ENCODE peak calls at places on chromosome 12, in ten cellular contexts. F is A549, E is ovary, K is stomach, U is transverse colon, V is HepG2, G is tibial nerve, A is SK-N-SH, P is H1, B is sigmoid colon. S is an unnamed sample.

GRCh38 chr12:121499929-121500793 is 80.7 kb downstream of the KDM2B start:
- DNase-seq in G (peak; percentile 77), K (peak; percentile 84), A (peak; percentile 90), V (peak; percentile 57), F (peak; percentile 92), P (peak; percentile 88), B (peak; percentile 87), U (peak; percentile 82), E (peak; percentile 84), S (peak; percentile 95)

GRCh38 chr12:52352951-52353350 is 14.3 kb downstream of the KRT85 start:
- DNase-seq in P (no peak), K (no peak), U (no peak), A (no peak), B (no peak), V (no peak), E (no peak), G (no peak), F (no peak), S (no peak)

GRCh38 chr12:6821271-6821673 is 349 bp upstream of the GPR162 start:
- DNase-seq in G (peak; percentile 57), P (peak; percentile 72), V (no peak), F (peak; percentile 29), E (peak; percentile 66), B (peak; percentile 93), A (peak; percentile 82), K (peak; percentile 43), U (peak; percentile 60), S (peak; percentile 96)

GRCh38 chr12:53761306-53761705 is 9.5 kb upstream of the CISTR start:
- DNase-seq in F (no peak), B (no peak), P (no peak), V (no peak), K (no peak), A (no peak), U (no peak), G (no peak), E (no peak), S (no peak)

GRCh38 chr12:15687583-15687982 is 101.6 kb downstream of the EPS8 start:
- DNase-seq in G (no peak), F (no peak), U (no peak), P (no peak), B (no peak), K (no peak), E (no peak), A (no peak), V (no peak), S (no peak)

GRCh38 chr12:52525661-52526499 is 5.7 kb upstream of the KRT5 start:
- DNase-seq in G (no peak), V (no peak), K (no peak), F (no peak), U (no peak), B (no peak), E (no peak), P (peak; percentile 17), A (no peak), S (peak; percentile 89)

GRCh38 chr12:12128665-12129064 is 57.9 kb downstream of the BCL2L14 start:
- DNase-seq in F (no peak), U (no peak), P (no peak), E (no peak), G (no peak), K (no peak), A (no peak), V (no peak), B (no peak), S (no peak)

GRCh38 chr12:68189766-68190700 is 30.5 kb upstream of the IFNG start:
- DNase-seq in A (no peak), B (no peak), K (no peak), V (no peak), P (no peak), U (no peak), F (no peak), G (no peak), E (no peak), S (no peak)

GRCh38 chr12:105418232-105418631 is 87.7 kb downstream of the C12orf75 start:
- DNase-seq in U (no peak), B (no peak), P (no peak), K (no peak), V (no peak), E (no peak), F (peak; percentile 21), G (no peak), A (no peak), S (no peak)

GRCh38 chr12:8780389-8780788 is 42.0 kb upstream of the A2ML1 start:
- DNase-seq in B (no peak), P (no peak), G (no peak), U (no peak), V (peak; percentile 16), F (peak; percentile 21), E (no peak), A (peak; percentile 24), K (no peak), S (no peak)

GRCh38 chr12:106841471-106842302 is 67.2 kb downstream of the RIC8B start:
- DNase-seq in B (no peak), K (no peak), P (no peak), F (peak; percentile 50), E (peak; percentile 23), A (peak; percentile 65), G (peak; percentile 64), V (peak; percentile 30), U (peak; percentile 29), S (no peak)

GRCh38 chr12:76927170-76927784 is 48.5 kb upstream of the CSRP2 start:
- DNase-seq in A (peak; percentile 49), K (peak; percentile 28), F (peak; percentile 8), E (no peak), B (no peak), P (peak; percentile 88), G (peak; percentile 27), U (peak; percentile 24), V (peak; percentile 25), S (no peak)

GRCh38 chr12:29782821-29783772 is 645 bp downstream of the TMTC1 start:
- DNase-seq in B (peak; percentile 75), V (no peak), U (no peak), K (peak; percentile 28), G (peak; percentile 19), F (no peak), P (peak; percentile 78), E (peak; percentile 64), A (peak; percentile 48), S (no peak)
- TF ChIP-seq EP300 in B (no peak), V (no peak), U (no peak), K (no peak), G (no peak), F (no peak), P (no peak), E (no peak), A (no peak), S (no peak)

DNA sequence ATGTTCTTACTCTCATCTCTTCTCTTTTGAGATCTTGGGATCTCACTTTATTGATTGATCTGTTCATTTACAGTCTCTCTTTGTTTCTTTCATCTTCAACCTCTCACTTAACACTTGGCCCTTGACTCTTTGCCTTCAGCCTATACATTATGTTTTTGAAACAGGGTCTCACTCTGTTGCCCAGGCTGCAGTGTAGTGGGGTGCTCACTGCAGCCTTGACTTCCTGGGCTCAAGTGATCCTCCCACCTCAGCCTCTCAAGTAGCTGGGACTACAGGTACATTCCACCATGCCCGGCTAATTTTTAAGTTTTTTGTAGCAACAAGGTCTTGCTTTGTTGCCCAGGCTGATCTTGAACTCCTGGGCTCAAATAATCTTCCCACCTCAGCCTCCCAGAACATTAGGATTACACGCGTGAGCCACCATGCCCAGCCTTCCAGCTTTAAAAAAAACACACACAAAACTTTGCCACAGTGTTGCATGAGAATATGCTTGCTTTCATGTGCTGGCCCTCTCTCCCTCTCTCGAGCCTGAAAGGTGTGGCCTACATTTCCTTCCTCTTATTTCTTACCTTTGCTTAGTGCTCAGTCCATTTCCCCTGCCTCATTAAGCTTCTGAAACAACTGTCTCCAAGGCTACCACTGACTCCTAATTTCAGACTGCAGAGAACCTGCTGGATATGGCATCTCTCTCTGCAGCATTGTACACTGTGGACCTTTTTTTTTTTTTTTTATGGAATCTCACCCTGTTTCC is 9.9 kb downstream of the DIP2B start:
- DNase-seq in K (no peak), P (no peak), B (no peak), E (no peak), F (no peak), G (no peak), U (no peak), V (no peak), A (no peak), S (no peak)
- TF ChIP-seq EP300 in K (no peak), P (no peak), B (no peak), E (no peak), F (no peak), G (no peak), U (no peak), V (no peak), A (no peak), S (no peak)

GRCh38 chr12:71800177-71800576 is 39.4 kb upstream of the TBC1D15 start:
- DNase-seq in V (no peak), P (no peak), G (no peak), K (no peak), B (no peak), U (no peak), A (no peak), F (no peak), E (no peak), S (no peak)
- TF ChIP-seq EP300 in V (no peak), P (no peak), G (no peak), K (no peak), B (no peak), U (no peak), A (no peak), F (no peak), E (no peak), S (no peak)

GRCh38 chr12:1857821-1858220 is 37.5 kb downstream of the LRTM2 start:
- DNase-seq in V (no peak), A (no peak), B (no peak), U (no peak), E (no peak), P (no peak), K (no peak), F (no peak), G (no peak), S (no peak)

GRCh38 chr12:1858456-1858855 is 38.1 kb downstream of the LRTM2 start:
- DNase-seq in B (no peak), K (no peak), G (no peak), P (no peak), U (no peak), F (no peak), A (no peak), V (no peak), E (no peak), S (no peak)

GRCh38 chr12:1857086-1857485 is 36.7 kb downstream of the LRTM2 start:
- DNase-seq in K (no peak), V (no peak), U (no peak), G (no peak), F (no peak), B (no peak), P (no peak), E (no peak), A (no peak), S (no peak)

GRCh38 chr12:1863823-1864222 is 43.5 kb downstream of the LRTM2 start:
- DNase-seq in A (no peak), B (no peak), U (no peak), V (no peak), G (no peak), K (peak; percentile 9), E (no peak), F (no peak), P (no peak), S (no peak)

DNA sequence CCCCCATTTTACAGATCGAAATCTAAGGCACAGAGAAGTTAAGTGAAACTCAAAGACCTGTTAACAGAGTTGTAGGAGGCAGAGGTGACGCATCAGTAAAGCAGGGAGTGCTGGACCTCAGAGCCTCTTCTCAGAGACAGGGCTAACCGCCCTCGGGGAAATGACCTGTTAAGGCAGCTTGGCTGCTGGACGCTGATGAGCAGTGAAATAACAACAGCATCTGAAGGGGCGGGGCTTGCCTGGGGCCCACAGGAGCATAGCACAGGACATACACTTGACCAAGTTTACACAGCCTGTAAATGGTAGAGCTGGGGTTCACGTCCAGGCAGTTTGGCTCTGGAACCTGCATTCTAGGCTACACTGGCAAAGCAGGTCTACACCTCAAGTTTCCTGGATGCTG is 39.3 kb downstream of the LRTM2 start:
- DNase-seq in G (no peak), U (no peak), E (no peak), A (no peak), B (no peak), F (no peak), K (no peak), P (no peak), V (no peak), S (no peak)
- TF ChIP-seq EP300 in G (no peak), U (no peak), E (no peak), A (no peak), B (no peak), F (no peak), K (no peak), P (no peak), V (no peak), S (no peak)